ENCODE peak calls at places on chromosome 20, in four cellular contexts. One of them, this sample, is unnamed.

GRCh38 chr20:24566656-24567055 is 97.2 kb downstream of the SYNDIG1 start:
- DNase-seq in IMR-90: no peak
- DNase-seq in GM12878: no peak
- DNase-seq in K562: no peak
- DNase-seq in this sample: no peak

GRCh38 chr20:10596726-10597125 is 77.1 kb downstream of the JAG1 start:
- DNase-seq in IMR-90: peak; percentile 95
- DNase-seq in GM12878: no peak
- DNase-seq in K562: no peak
- DNase-seq in this sample: peak; percentile 56

GRCh38 chr20:13644010-13644409 is 5.3 kb upstream of the TASP1 start:
- DNase-seq in IMR-90: no peak
- DNase-seq in GM12878: no peak
- DNase-seq in K562: no peak
- DNase-seq in this sample: no peak

GRCh38 chr20:48631114-48632016 is 196.4 kb downstream of the PREX1 start:
- DNase-seq in IMR-90: peak; percentile 24
- DNase-seq in GM12878: no peak
- DNase-seq in K562: no peak
- DNase-seq in this sample: no peak

GRCh38 chr20:56933331-56933698 is 304.2 kb downstream of the TFAP2C start:
- DNase-seq in IMR-90: no peak
- DNase-seq in GM12878: no peak
- DNase-seq in K562: no peak
- DNase-seq in this sample: no peak

GRCh38 chr20:40197744-40198143 is 491.3 kb downstream of the MAFB start:
- DNase-seq in IMR-90: no peak
- DNase-seq in GM12878: no peak
- DNase-seq in K562: no peak
- DNase-seq in this sample: no peak

GRCh38 chr20:39800111-39800510 is 838.0 kb downstream of the DHX35 start:
- DNase-seq in IMR-90: peak; percentile 52
- DNase-seq in GM12878: peak; percentile 26
- DNase-seq in K562: no peak
- DNase-seq in this sample: peak; percentile 7

GRCh38 chr20:63586797-63587196 is 12.8 kb upstream of the HELZ2 start:
- DNase-seq in IMR-90: no peak
- DNase-seq in GM12878: no peak
- DNase-seq in K562: no peak
- DNase-seq in this sample: no peak

GRCh38 chr20:18922898-18923297 is 109.3 kb downstream of the SCP2D1 start:
- DNase-seq in IMR-90: no peak
- DNase-seq in GM12878: no peak
- DNase-seq in K562: no peak
- DNase-seq in this sample: no peak

GRCh38 chr20:47412073-47412472 is 55.6 kb upstream of the ZMYND8 start:
- DNase-seq in IMR-90: no peak
- DNase-seq in GM12878: peak; percentile 31
- DNase-seq in K562: no peak
- DNase-seq in this sample: no peak

GRCh38 chr20:4480104-4480503 is 241.6 kb upstream of the PRND start:
- DNase-seq in IMR-90: no peak
- DNase-seq in GM12878: no peak
- DNase-seq in K562: no peak
- DNase-seq in this sample: no peak

GRCh38 chr20:40810336-40810735 is 121.3 kb upstream of the MAFB start:
- DNase-seq in IMR-90: no peak
- DNase-seq in GM12878: no peak
- DNase-seq in K562: no peak
- DNase-seq in this sample: no peak

GRCh38 chr20:4366076-4366475 is 350.7 kb upstream of the RNF24 start:
- DNase-seq in IMR-90: no peak
- DNase-seq in GM12878: no peak
- DNase-seq in K562: no peak
- DNase-seq in this sample: no peak

GRCh38 chr20:5845686-5846651 is 95.8 kb downstream of the SHLD1 start:
- DNase-seq in IMR-90: peak; percentile 45
- DNase-seq in GM12878: peak; percentile 12
- DNase-seq in K562: no peak
- DNase-seq in this sample: peak; percentile 39

GRCh38 chr20:44065401-44066340 is 121.3 kb downstream of the JPH2 start:
- DNase-seq in IMR-90: no peak
- DNase-seq in GM12878: no peak
- DNase-seq in K562: no peak
- DNase-seq in this sample: no peak

GRCh38 chr20:10665791-10666190 is 8.0 kb downstream of the JAG1 start:
- DNase-seq in IMR-90: peak; percentile 30
- DNase-seq in GM12878: no peak
- DNase-seq in K562: no peak
- DNase-seq in this sample: no peak

GRCh38 chr20:57205625-57206219 is 60.7 kb downstream of the BMP7 start:
- DNase-seq in IMR-90: peak; percentile 77
- DNase-seq in GM12878: no peak
- DNase-seq in K562: no peak
- DNase-seq in this sample: peak; percentile 40

DNA sequence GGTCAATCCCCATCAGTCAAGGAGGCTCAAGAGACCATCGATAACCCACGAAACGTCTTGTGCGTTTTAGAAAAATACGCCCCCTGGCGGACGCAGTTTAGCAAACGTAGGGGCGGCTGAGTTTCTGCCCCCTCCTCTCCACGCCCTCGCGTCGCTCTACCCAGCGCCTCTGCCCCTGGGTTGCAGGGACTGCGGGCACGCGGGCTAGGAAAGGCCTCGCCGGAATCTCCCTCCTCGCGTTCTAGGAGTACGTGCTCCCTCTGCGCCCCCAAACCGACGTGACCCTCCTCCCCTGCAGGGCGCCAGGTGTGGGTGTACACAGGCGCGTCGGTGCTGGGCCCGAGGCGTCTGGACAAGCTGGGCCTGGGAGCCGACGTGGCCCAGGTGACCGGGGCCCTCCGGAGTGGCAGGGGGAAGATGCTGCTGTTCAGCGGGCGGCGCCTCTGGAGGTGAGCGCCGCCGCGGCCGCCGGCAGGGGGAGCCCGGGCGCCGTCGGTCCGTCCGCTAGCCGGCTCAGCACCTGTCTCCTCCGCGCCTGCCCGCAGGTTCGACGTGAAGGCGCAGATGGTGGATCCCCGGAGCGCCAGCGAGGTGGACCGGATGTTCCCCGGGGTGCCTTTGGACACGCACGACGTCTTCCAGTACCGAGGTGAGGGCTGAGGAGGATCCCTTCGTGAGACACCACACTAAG is 5.3 kb downstream of the MMP9 start:
- DNase-seq in IMR-90: peak; percentile 32
- DNase-seq in GM12878: no peak
- DNase-seq in K562: peak; percentile 86
- DNase-seq in this sample: peak; percentile 81
- H3K4me3 ChIP-seq in IMR-90: no peak overlapping the region
- H3K4me3 ChIP-seq in GM12878: no peak overlapping the region
- H3K4me3 ChIP-seq in K562: peak overlapping the region; percentile 38
- H3K4me3 ChIP-seq in this sample: peak overlapping the region; percentile 44

DNA sequence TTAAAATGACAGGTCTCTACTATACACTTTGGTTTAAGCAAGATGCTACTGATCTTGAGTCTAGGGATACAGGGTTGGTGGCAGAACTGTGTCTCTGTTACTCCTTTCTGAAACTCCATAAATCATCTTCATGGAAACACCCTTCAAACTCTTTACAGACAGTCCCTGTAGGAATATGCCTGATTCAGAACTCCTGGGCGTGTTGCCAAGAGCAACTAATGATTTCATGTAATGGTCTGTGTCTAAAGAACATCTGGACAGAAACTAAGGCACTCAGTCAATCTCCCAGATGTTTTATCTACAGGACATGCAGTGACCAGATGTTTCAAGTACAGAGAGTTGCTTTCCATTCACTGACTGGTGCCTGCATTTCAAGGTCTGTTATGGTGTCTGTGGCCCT is 464.4 kb upstream of the CHD6 start:
- DNase-seq in IMR-90: peak; percentile 0
- DNase-seq in GM12878: no peak
- DNase-seq in K562: peak; percentile 63
- DNase-seq in this sample: no peak
- TF ChIP-seq BHLHE40 in IMR-90: no peak
- TF ChIP-seq BHLHE40 in GM12878: no peak
- TF ChIP-seq BHLHE40 in K562: no peak
- TF ChIP-seq BHLHE40 in this sample: no peak

DNA sequence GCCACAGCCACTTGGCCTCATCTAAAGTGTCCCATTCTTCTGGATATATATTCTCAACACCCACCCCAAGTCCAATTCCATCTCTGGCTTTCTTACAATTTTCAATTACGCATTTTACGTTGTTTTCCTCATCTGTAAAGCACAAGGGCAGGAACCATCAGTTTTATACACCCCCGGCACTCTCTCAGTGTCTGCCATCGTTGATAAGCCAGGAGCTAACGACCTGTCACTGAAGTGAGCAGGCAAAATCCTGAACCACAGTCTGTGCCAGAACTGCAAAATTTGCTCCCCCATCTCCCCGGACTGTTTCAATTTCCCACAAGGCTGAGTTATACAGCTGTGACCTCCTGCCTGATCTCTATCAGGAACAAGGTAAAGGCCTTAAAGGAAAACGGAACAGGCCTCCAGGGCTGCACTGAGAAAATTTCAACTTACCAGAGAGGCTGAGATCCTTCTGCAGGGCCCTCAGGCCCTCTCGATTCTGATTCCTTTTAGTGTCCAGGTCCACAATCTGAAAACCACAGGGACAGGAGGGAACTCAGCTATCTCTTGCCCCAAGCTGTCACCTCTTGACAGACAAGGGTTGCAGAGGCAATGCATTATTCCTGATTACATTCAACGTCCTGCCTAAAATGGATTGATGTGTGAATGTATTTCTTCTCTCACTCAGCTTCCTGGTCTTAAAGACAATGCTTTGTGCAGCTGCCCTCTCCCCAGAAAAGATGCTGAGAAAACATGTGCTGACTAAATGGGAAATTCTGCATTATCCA is 1.8 kb downstream of the PDRG1 start:
- DNase-seq in IMR-90: no peak
- DNase-seq in GM12878: no peak
- DNase-seq in K562: peak; percentile 82
- DNase-seq in this sample: no peak
- H3K4me3 ChIP-seq in IMR-90: no peak overlapping the region
- H3K4me3 ChIP-seq in GM12878: peak overlapping the region; percentile 90
- H3K4me3 ChIP-seq in K562: peak overlapping the region; percentile 63
- H3K4me3 ChIP-seq in this sample: peak overlapping the region; percentile 100

DNA sequence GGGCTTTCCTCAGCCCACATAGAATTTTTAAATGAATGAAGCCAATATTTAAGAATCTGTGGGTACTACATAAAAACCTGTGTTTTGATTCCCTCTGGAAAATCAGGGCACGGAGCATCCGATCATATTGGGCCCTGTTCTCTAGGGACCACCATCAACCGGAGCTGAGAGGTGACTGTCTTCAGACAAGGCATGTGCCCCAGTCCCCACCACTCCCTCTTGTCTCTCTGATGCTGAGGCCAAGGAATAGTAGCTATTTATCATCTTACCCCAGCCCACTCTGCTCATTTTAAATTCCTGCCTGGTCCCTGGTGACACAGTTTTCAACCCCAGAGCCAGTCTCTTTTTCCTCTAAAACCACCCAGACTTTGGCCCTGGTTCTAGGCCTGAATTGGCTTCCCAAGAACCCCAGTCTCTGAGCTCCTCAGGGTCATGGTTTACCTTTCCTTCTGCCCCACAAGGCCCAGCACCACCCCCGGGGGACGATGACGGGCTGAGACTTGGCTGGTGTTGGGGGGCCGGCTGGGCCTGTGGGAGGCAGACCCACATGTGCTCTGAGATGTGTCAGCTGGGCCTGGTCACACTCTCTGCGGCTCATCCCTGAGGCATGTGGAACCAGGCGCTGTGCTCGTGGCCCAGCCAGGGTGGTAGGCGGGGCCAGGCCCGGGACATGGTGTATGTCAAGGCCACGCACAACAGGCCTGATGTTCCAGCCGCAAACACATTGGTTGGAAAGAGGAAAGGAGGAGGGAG is 114.4 kb downstream of the CEBPB start:
- DNase-seq in IMR-90: peak; percentile 99
- DNase-seq in GM12878: no peak
- DNase-seq in K562: no peak
- DNase-seq in this sample: no peak
- TF ChIP-seq BHLHE40 in IMR-90: peak; percentile 85
- TF ChIP-seq BHLHE40 in GM12878: no peak
- TF ChIP-seq BHLHE40 in K562: no peak
- TF ChIP-seq BHLHE40 in this sample: no peak

DNA sequence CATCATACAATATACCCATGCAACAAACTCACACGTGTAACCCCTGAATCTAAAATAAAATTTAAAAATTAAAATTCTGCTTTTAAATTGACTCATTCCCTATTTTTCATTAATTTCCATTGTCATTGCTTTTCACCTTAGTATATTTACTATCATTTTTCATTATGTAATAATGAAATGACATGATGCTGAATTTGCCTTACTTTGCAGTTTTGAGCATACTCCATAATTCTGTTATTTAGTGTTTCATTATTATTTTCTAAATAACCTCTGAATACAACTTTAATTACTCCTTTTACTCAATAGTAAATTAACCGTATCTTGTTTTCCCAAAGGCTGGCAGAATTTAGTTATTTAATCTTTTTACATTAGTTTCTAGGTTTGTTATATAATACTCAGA is 719.6 kb downstream of the DOK5 start:
- DNase-seq in IMR-90: no peak
- DNase-seq in GM12878: no peak
- DNase-seq in K562: no peak
- DNase-seq in this sample: no peak
- H3K4me3 ChIP-seq in IMR-90: no peak overlapping the region
- H3K4me3 ChIP-seq in GM12878: no peak overlapping the region
- H3K4me3 ChIP-seq in K562: no peak overlapping the region
- H3K4me3 ChIP-seq in this sample: no peak overlapping the region

GRCh38 chr20:2163757-2164156 is 62.1 kb downstream of the STK35 start:
- DNase-seq in IMR-90: no peak
- DNase-seq in GM12878: no peak
- DNase-seq in K562: no peak
- DNase-seq in this sample: no peak
- TF ChIP-seq BHLHE40 in IMR-90: no peak
- TF ChIP-seq BHLHE40 in GM12878: no peak
- TF ChIP-seq BHLHE40 in K562: no peak
- TF ChIP-seq BHLHE40 in this sample: no peak